ENCODE peak calls at places on chromosomes 12 and 14, in eight cellular contexts. One of them, this sample, is unnamed.

GRCh38 chr14:23114669-23115491 is 4.2 kb downstream of the CEBPE start:
- DNase-seq in pancreas: no peak
- DNase-seq in foreskin keratinocyte: peak
- DNase-seq in left lung: peak
- DNase-seq in transverse colon: no peak
- DNase-seq in esophagus squamous epithelium: no peak
- DNase-seq in Peyer's patch: no peak
- DNase-seq in ovary: no peak
- DNase-seq in this sample: no peak

GRCh38 chr12:4826909-4827308 is 82.8 kb upstream of the KCNA1 start:
- DNase-seq in left lung: no peak
- DNase-seq in Peyer's patch: no peak
- DNase-seq in transverse colon: no peak
- DNase-seq in esophagus squamous epithelium: no peak
- DNase-seq in ovary: no peak
- DNase-seq in foreskin keratinocyte: no peak
- DNase-seq in pancreas: no peak
- DNase-seq in this sample: no peak

GRCh38 chr14:89388853-89389252 is 28.2 kb downstream of the FOXN3 start:
- DNase-seq in pancreas: no peak
- DNase-seq in ovary: no peak
- DNase-seq in transverse colon: no peak
- DNase-seq in Peyer's patch: no peak
- DNase-seq in foreskin keratinocyte: no peak
- DNase-seq in left lung: no peak
- DNase-seq in esophagus squamous epithelium: no peak
- DNase-seq in this sample: no peak

GRCh38 chr14:38964630-38965029 is 138.4 kb downstream of the SEC23A start:
- DNase-seq in left lung: no peak
- DNase-seq in Peyer's patch: no peak
- DNase-seq in transverse colon: no peak
- DNase-seq in pancreas: no peak
- DNase-seq in ovary: no peak
- DNase-seq in esophagus squamous epithelium: no peak
- DNase-seq in foreskin keratinocyte: no peak
- DNase-seq in this sample: no peak

GRCh38 chr14:35122696-35123387 is 490 bp downstream of the PRORP start:
- DNase-seq in esophagus squamous epithelium: no peak
- DNase-seq in ovary: no peak
- DNase-seq in pancreas: no peak
- DNase-seq in transverse colon: no peak
- DNase-seq in Peyer's patch: no peak
- DNase-seq in left lung: no peak
- DNase-seq in foreskin keratinocyte: no peak
- DNase-seq in this sample: no peak

GRCh38 chr14:56004807-56005579 is 113.2 kb upstream of the PELI2 start:
- DNase-seq in pancreas: no peak
- DNase-seq in transverse colon: peak
- DNase-seq in ovary: peak
- DNase-seq in Peyer's patch: no peak
- DNase-seq in foreskin keratinocyte: peak
- DNase-seq in esophagus squamous epithelium: no peak
- DNase-seq in left lung: peak
- DNase-seq in this sample: no peak

GRCh38 chr12:5073838-5074237 is 30.2 kb downstream of the KCNA5 start:
- DNase-seq in left lung: no peak
- DNase-seq in pancreas: no peak
- DNase-seq in transverse colon: no peak
- DNase-seq in Peyer's patch: no peak
- DNase-seq in esophagus squamous epithelium: no peak
- DNase-seq in ovary: no peak
- DNase-seq in foreskin keratinocyte: no peak
- DNase-seq in this sample: peak

GRCh38 chr14:50059773-50060629 is 56.4 kb downstream of the VCPKMT start:
- DNase-seq in foreskin keratinocyte: no peak
- DNase-seq in esophagus squamous epithelium: no peak
- DNase-seq in ovary: no peak
- DNase-seq in Peyer's patch: peak
- DNase-seq in left lung: no peak
- DNase-seq in pancreas: no peak
- DNase-seq in transverse colon: no peak
- DNase-seq in this sample: no peak

GRCh38 chr12:10759657-10760056 is 36.5 kb upstream of the YBX3 start:
- DNase-seq in left lung: no peak
- DNase-seq in transverse colon: no peak
- DNase-seq in pancreas: no peak
- DNase-seq in Peyer's patch: no peak
- DNase-seq in ovary: no peak
- DNase-seq in foreskin keratinocyte: no peak
- DNase-seq in esophagus squamous epithelium: no peak
- DNase-seq in this sample: no peak

GRCh38 chr12:93419388-93420034 is 22.2 kb downstream of the UBE2N start:
- DNase-seq in foreskin keratinocyte: no peak
- DNase-seq in left lung: no peak
- DNase-seq in esophagus squamous epithelium: no peak
- DNase-seq in pancreas: no peak
- DNase-seq in ovary: no peak
- DNase-seq in transverse colon: no peak
- DNase-seq in Peyer's patch: no peak
- DNase-seq in this sample: no peak

GRCh38 chr12:31591308-31591901 is 469 bp upstream of the DENND5B start:
- DNase-seq in transverse colon: peak
- DNase-seq in esophagus squamous epithelium: no peak
- DNase-seq in left lung: no peak
- DNase-seq in pancreas: no peak
- DNase-seq in foreskin keratinocyte: peak
- DNase-seq in Peyer's patch: peak
- DNase-seq in ovary: peak
- DNase-seq in this sample: peak

GRCh38 chr12:100908501-100908900 is 113.9 kb downstream of the ANO4 start:
- DNase-seq in foreskin keratinocyte: peak
- DNase-seq in ovary: no peak
- DNase-seq in left lung: no peak
- DNase-seq in transverse colon: no peak
- DNase-seq in pancreas: no peak
- DNase-seq in esophagus squamous epithelium: no peak
- DNase-seq in Peyer's patch: no peak
- DNase-seq in this sample: no peak

GRCh38 chr12:117352883-117353282 is 8.5 kb downstream of the NOS1 start:
- DNase-seq in ovary: no peak
- DNase-seq in transverse colon: no peak
- DNase-seq in left lung: no peak
- DNase-seq in esophagus squamous epithelium: no peak
- DNase-seq in pancreas: no peak
- DNase-seq in Peyer's patch: no peak
- DNase-seq in foreskin keratinocyte: no peak
- DNase-seq in this sample: no peak

GRCh38 chr12:104758771-104759170 is 199.3 kb downstream of the SLC41A2 start:
- DNase-seq in transverse colon: no peak
- DNase-seq in left lung: no peak
- DNase-seq in esophagus squamous epithelium: no peak
- DNase-seq in ovary: no peak
- DNase-seq in Peyer's patch: no peak
- DNase-seq in foreskin keratinocyte: no peak
- DNase-seq in pancreas: no peak
- DNase-seq in this sample: no peak

GRCh38 chr14:34997762-34998161 is 15.0 kb downstream of the SRP54 start:
- DNase-seq in pancreas: no peak
- DNase-seq in Peyer's patch: no peak
- DNase-seq in left lung: no peak
- DNase-seq in transverse colon: no peak
- DNase-seq in ovary: no peak
- DNase-seq in foreskin keratinocyte: no peak
- DNase-seq in esophagus squamous epithelium: no peak
- DNase-seq in this sample: no peak

GRCh38 chr12:90978117-90978770 is 23.3 kb upstream of the CCER1 start:
- DNase-seq in esophagus squamous epithelium: no peak
- DNase-seq in ovary: no peak
- DNase-seq in left lung: no peak
- DNase-seq in Peyer's patch: no peak
- DNase-seq in foreskin keratinocyte: peak
- DNase-seq in pancreas: no peak
- DNase-seq in transverse colon: no peak
- DNase-seq in this sample: no peak

GRCh38 chr12:72141381-72141780 is 130.8 kb upstream of the TRHDE start:
- DNase-seq in pancreas: no peak
- DNase-seq in left lung: no peak
- DNase-seq in foreskin keratinocyte: peak
- DNase-seq in ovary: no peak
- DNase-seq in esophagus squamous epithelium: no peak
- DNase-seq in transverse colon: no peak
- DNase-seq in Peyer's patch: no peak
- DNase-seq in this sample: no peak

GRCh38 chr12:113712481-113712880 is 240.8 kb upstream of the LHX5 start:
- DNase-seq in Peyer's patch: no peak
- DNase-seq in transverse colon: no peak
- DNase-seq in esophagus squamous epithelium: no peak
- DNase-seq in ovary: no peak
- DNase-seq in foreskin keratinocyte: no peak
- DNase-seq in pancreas: no peak
- DNase-seq in left lung: no peak
- DNase-seq in this sample: no peak

DNA sequence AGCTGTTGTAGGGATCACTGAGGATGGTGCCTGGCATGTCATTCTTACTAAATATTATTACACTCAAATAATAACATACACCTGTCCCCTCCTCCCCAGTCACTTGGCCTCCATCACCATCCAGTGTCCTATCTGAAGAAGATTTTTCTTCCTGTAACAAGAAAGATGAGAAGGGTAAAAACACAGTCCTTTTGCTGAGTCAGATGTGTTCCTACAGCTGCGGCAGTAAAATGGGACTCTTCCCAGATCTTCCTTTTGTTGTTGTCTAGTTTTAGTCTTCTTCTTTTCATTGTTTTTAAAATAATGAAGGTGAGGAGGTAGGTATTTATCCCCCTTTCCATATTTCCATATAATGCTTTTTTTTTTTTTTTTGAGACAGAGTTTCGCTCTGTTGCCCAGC is 83.1 kb upstream of the RFLNA start:
- DNase-seq in pancreas: no peak
- DNase-seq in esophagus squamous epithelium: no peak
- DNase-seq in Peyer's patch: no peak
- DNase-seq in left lung: no peak
- DNase-seq in foreskin keratinocyte: no peak
- DNase-seq in ovary: no peak
- DNase-seq in transverse colon: no peak
- DNase-seq in this sample: no peak
- TF ChIP-seq CTCF in pancreas: no peak
- TF ChIP-seq CTCF in esophagus squamous epithelium: no peak
- TF ChIP-seq CTCF in Peyer's patch: no peak
- TF ChIP-seq CTCF in left lung: no peak
- TF ChIP-seq CTCF in foreskin keratinocyte: no peak
- TF ChIP-seq CTCF in ovary: no peak
- TF ChIP-seq CTCF in transverse colon: no peak
- TF ChIP-seq CTCF in this sample: no peak

DNA sequence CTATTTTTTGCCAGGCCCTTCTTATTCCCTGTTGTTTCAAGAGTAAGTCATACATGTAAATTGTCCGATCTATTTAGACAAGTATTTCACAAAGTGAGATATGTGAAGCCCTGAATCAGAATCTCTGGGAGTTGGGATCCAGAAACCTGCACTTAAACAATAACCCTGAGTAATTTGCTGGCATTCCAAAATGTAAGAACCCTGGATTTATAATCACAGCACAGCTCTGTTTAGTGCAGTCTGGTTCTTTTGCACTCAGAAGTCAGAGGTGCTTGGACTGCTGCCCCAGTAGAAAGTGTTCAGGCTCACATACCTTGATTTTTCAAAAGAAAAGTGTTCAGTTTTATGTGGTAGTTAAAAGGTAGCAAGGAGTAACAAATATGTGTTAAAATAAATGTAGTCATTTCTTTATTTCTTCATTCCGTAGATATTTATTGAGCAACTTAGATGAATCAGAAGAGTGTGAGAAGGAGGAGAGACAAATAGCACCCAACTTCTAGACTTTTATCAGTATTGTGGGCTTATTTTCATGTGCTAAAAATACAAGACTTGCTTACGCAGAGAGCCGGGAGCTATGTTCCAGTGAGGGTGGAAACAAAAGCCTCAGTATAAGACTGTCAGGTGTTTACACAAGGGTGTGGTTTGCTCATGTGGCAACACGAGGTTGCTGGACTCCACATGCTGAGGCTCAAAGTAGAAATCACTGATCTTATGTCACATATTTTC is 70.1 kb downstream of the SYNE2 start:
- DNase-seq in transverse colon: peak
- DNase-seq in esophagus squamous epithelium: no peak
- DNase-seq in Peyer's patch: no peak
- DNase-seq in pancreas: no peak
- DNase-seq in foreskin keratinocyte: peak
- DNase-seq in ovary: no peak
- DNase-seq in left lung: peak
- DNase-seq in this sample: no peak
- H3K27ac ChIP-seq in transverse colon: peak
- H3K27ac ChIP-seq in esophagus squamous epithelium: peak
- H3K27ac ChIP-seq in Peyer's patch: no peak
- H3K27ac ChIP-seq in pancreas: peak
- H3K27ac ChIP-seq in foreskin keratinocyte: peak
- H3K27ac ChIP-seq in ovary: no peak
- H3K27ac ChIP-seq in left lung: peak
- H3K27ac ChIP-seq in this sample: no peak

GRCh38 chr12:79877246-79877645 is 57.7 kb downstream of the PPP1R12A start:
- DNase-seq in transverse colon: no peak
- DNase-seq in left lung: no peak
- DNase-seq in pancreas: no peak
- DNase-seq in ovary: no peak
- DNase-seq in foreskin keratinocyte: no peak
- DNase-seq in esophagus squamous epithelium: no peak
- DNase-seq in Peyer's patch: no peak
- DNase-seq in this sample: no peak
- TF ChIP-seq CTCF in transverse colon: no peak
- TF ChIP-seq CTCF in left lung: no peak
- TF ChIP-seq CTCF in pancreas: no peak
- TF ChIP-seq CTCF in ovary: no peak
- TF ChIP-seq CTCF in foreskin keratinocyte: no peak
- TF ChIP-seq CTCF in esophagus squamous epithelium: no peak
- TF ChIP-seq CTCF in Peyer's patch: no peak
- TF ChIP-seq CTCF in this sample: no peak

DNA sequence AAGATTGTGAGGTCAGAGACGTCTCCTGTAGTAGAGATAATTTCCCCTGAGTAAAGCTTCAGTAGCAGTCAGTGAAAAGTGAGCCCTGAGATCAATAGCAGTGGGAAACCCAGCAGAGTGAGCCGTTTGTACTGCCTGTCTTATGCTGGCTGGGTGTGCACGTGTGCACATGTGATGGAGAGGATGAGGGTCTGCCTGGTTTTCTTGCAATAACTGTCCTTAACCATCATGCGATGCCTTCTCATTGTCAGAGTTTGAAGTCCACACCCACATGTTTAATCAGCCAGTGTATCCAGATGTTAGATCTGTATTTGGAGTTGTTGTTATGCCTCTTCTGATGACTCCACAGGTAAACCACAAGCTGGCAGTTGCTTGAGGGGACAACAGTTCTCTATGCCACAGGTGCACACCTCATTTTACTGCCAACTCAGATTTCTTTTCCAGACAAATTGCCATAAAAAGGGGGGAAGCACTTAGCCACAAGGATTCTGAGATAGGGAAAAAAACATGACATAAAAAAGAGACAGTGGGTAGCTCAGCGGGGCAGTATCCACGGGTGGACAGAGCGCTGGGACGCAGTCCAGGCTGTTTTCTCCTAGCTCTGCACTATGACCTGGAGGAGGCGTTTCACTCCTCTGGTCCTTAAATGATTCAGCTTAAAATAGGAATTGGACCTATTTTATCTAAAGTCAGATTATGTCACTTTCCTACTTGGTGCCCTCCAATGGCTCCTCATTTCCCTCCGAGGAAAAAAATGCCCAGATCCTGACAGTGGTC is 192.3 kb downstream of the ANO6 start:
- DNase-seq in transverse colon: no peak
- DNase-seq in left lung: no peak
- DNase-seq in ovary: no peak
- DNase-seq in foreskin keratinocyte: peak
- DNase-seq in Peyer's patch: no peak
- DNase-seq in pancreas: no peak
- DNase-seq in esophagus squamous epithelium: no peak
- DNase-seq in this sample: no peak
- H3K27ac ChIP-seq in transverse colon: no peak
- H3K27ac ChIP-seq in left lung: no peak
- H3K27ac ChIP-seq in ovary: peak
- H3K27ac ChIP-seq in foreskin keratinocyte: no peak
- H3K27ac ChIP-seq in Peyer's patch: no peak
- H3K27ac ChIP-seq in pancreas: no peak
- H3K27ac ChIP-seq in esophagus squamous epithelium: no peak
- H3K27ac ChIP-seq in this sample: no peak